ENCODE peak calls at places on chromosomes 4 and X, in six cellular contexts. L is GM13977; B is iPS-NIHi11; Y is activated naive CD8-positive, alpha-beta T cell treated with anti-CD3 and anti-CD28 coated beads, Interleukin-2, amount 50 U/mL, for 16 hours; W is activated CD8-positive, alpha-beta T cell treated with anti-CD3 and anti-CD28 coated beads for 36 hours; U is fibroblast of lung. F is an unnamed sample.

GRCh38 chrX:46376246-46376885 is 168.9 kb downstream of the ZNF674 start:
- DNase-seq in W (peak), U (peak), B (peak), L (peak), Y (no peak), F (no peak)

GRCh38 chr4:140691369-140691768 is 64.8 kb downstream of the TBC1D9 start:
- DNase-seq in Y (no peak), U (peak), W (no peak), B (peak), L (no peak), F (no peak)

GRCh38 chr4:38090450-38091246 is 130.4 kb downstream of the PTTG2 start:
- DNase-seq in W (no peak), B (no peak), U (no peak), Y (no peak), L (no peak), F (no peak)

GRCh38 chr4:121785479-121785878 is 15.6 kb upstream of the EXOSC9 start:
- DNase-seq in W (no peak), L (no peak), U (peak), B (no peak), Y (no peak), F (no peak)

GRCh38 chr4:141154725-141155124 is 21.5 kb upstream of the RNF150 start:
- DNase-seq in U (peak), W (no peak), B (no peak), Y (no peak), L (no peak), F (no peak)

GRCh38 chr4:149715822-149716585 is 99.6 kb downstream of the IQCM start:
- DNase-seq in Y (no peak), U (no peak), B (no peak), L (no peak), W (no peak), F (no peak)

GRCh38 chr4:103099691-103100392 is at the start of gene BDH2:
- DNase-seq in Y (no peak), W (peak), L (peak), B (peak), U (peak), F (peak)

GRCh38 chr4:184217569-184218131 is at the start of gene ENPP6:
- DNase-seq in Y (no peak), W (no peak), L (no peak), U (no peak), B (no peak), F (no peak)

GRCh38 chr4:16297003-16297402 is 70.7 kb upstream of the TAPT1 start:
- DNase-seq in B (no peak), U (no peak), W (no peak), L (no peak), Y (no peak), F (no peak)

GRCh38 chr4:4659871-4660651 is 118.2 kb upstream of the STX18 start:
- DNase-seq in L (no peak), B (no peak), Y (no peak), W (no peak), U (peak), F (no peak)

GRCh38 chr4:119016636-119017035 is 119.0 kb upstream of the MYOZ2 start:
- DNase-seq in W (no peak), Y (no peak), U (peak), L (no peak), B (no peak), F (no peak)

GRCh38 chr4:139666735-139667266 is 1.2 kb downstream of the MGST2 start:
- DNase-seq in B (peak), U (peak), Y (no peak), W (peak), L (no peak), F (no peak)

GRCh38 chrX:78643106-78643505 is 16.0 kb downstream of the RTL3 start:
- DNase-seq in B (no peak), U (peak), Y (no peak), L (no peak), W (no peak), F (no peak)

GRCh38 chr4:86221076-86221475 is 138.8 kb downstream of the MAPK10 start:
- DNase-seq in Y (no peak), B (no peak), U (peak), W (no peak), L (no peak), F (no peak)

GRCh38 chr4:150181536-150181935 is 103.3 kb downstream of the DCLK2 start:
- DNase-seq in Y (no peak), U (peak), W (no peak), L (no peak), B (peak), F (no peak)

GRCh38 chr4:48554606-48555005 is 64.6 kb downstream of the ZAR1 start:
- DNase-seq in W (no peak), B (no peak), L (no peak), U (no peak), Y (no peak), F (no peak)

GRCh38 chrX:15686818-15687685 is 22.4 kb upstream of the CLTRN start:
- DNase-seq in L (peak), U (peak), B (peak), Y (peak), W (peak), F (peak)

GRCh38 chr4:6464842-6465588 is 7.4 kb downstream of the PPP2R2C start:
- DNase-seq in B (peak), W (no peak), U (no peak), Y (no peak), L (no peak), F (no peak)

GRCh38 chr4:53551963-53552362 is 39.3 kb downstream of the LNX1 start:
- DNase-seq in U (peak), W (no peak), L (no peak), B (no peak), Y (no peak), F (no peak)

GRCh38 chrX:154327026-154327820 is 31.6 kb downstream of the TKTL1 start:
- DNase-seq in U (peak), W (peak), L (no peak), Y (no peak), B (no peak), F (no peak)

GRCh38 chrX:17417411-17417810 is 42.4 kb downstream of the NHS start:
- DNase-seq in Y (no peak), W (no peak), U (peak), B (no peak), L (no peak), F (no peak)

GRCh38 chr4:20106926-20107325 is 144.8 kb upstream of the SLIT2 start:
- DNase-seq in U (no peak), B (no peak), W (no peak), Y (no peak), L (no peak), F (no peak)

GRCh38 chr4:118834070-118834469 is 1.9 kb downstream of the SEC24D start:
- DNase-seq in B (no peak), W (no peak), L (peak), Y (no peak), U (peak), F (no peak)

GRCh38 chrX:72025236-72025770 is 106.4 kb downstream of the RTL5 start:
- DNase-seq in Y (no peak), W (no peak), U (no peak), B (no peak), L (no peak), F (no peak)

GRCh38 chr4:153153339-153153851 is 50.8 kb upstream of the TRIM2 start:
- DNase-seq in W (peak), L (peak), U (peak), B (peak), Y (peak), F (peak)

GRCh38 chrX:12223650-12224049 is 85.4 kb downstream of the FRMPD4 start:
- DNase-seq in L (no peak), W (no peak), Y (no peak), B (no peak), U (peak), F (no peak)

GRCh38 chrX:40273356-40274050 is 175.7 kb upstream of the BCOR start:
- DNase-seq in U (peak), L (no peak), Y (no peak), B (no peak), W (no peak), F (no peak)

GRCh38 chr4:71550220-71551190 is 211.7 kb downstream of the SLC4A4 start:
- DNase-seq in B (peak), L (no peak), Y (no peak), W (no peak), U (peak), F (no peak)

GRCh38 chrX:139126493-139126892 is 404.0 kb upstream of the F9 start:
- DNase-seq in U (no peak), L (peak), W (peak), B (peak), Y (no peak), F (peak)

F was measured in GM20000.